ENCODE peak calls at places on chromosome 18, in six cellular contexts. Y is NCI-H774; U is effector memory CD4-positive, alpha-beta T cell; O is endodermal cell; G is HTR-8/SVneo; M is stimulated activated CD8-positive, alpha-beta memory T cell treated with anti-CD3 and anti-CD28 coated beads, Interleukin-15, amount 100 ng/mL, for 1 hour. W is an unnamed sample.

GRCh38 chr18:8847900-8848299 is 142.5 kb downstream of the MTCL1 start:
- DNase-seq in Y (no peak), U (no peak), O (no peak), G (no peak), M (no peak), W (no peak)

GRCh38 chr18:37741012-37741586 is 175.5 kb upstream of the CELF4 start:
- DNase-seq in Y (no peak), U (no peak), O (no peak), G (no peak), M (no peak), W (no peak)

GRCh38 chr18:58887613-58887963 is 22.9 kb downstream of the ZNF532 start:
- DNase-seq in Y (no peak), U (no peak), O (peak), G (peak), M (no peak), W (peak)

GRCh38 chr18:26547302-26548143 is 830 bp downstream of the KCTD1 start:
- DNase-seq in Y (no peak), U (peak), O (peak), G (no peak), M (peak), W (peak)

GRCh38 chr18:58046087-58046793 is 2.2 kb downstream of the NEDD4L start:
- DNase-seq in Y (no peak), U (no peak), O (peak), G (no peak), M (no peak), W (no peak)

GRCh38 chr18:67379991-67380390 is 136.5 kb downstream of the DSEL start:
- DNase-seq in Y (no peak), U (no peak), O (no peak), G (no peak), M (no peak), W (no peak)

GRCh38 chr18:23772327-23772920 is 83.2 kb downstream of the LAMA3 start:
- DNase-seq in Y (no peak), U (no peak), O (no peak), G (no peak), M (no peak), W (no peak)

GRCh38 chr18:74389161-74389927 is 67.8 kb downstream of the DIPK1C start:
- DNase-seq in Y (no peak), U (no peak), O (no peak), G (no peak), M (no peak), W (no peak)

GRCh38 chr18:70288851-70289328 is at the start of gene SOCS6:
- DNase-seq in Y (peak), U (no peak), O (peak), G (no peak), M (no peak), W (peak)

GRCh38 chr18:70337139-70337972 is 48.5 kb downstream of the SOCS6 start:
- DNase-seq in Y (no peak), U (no peak), O (peak), G (peak), M (no peak), W (no peak)

GRCh38 chr18:9731380-9731779 is 23.3 kb downstream of the RAB31 start:
- DNase-seq in Y (no peak), U (no peak), O (peak), G (no peak), M (no peak), W (no peak)

GRCh38 chr18:45775241-45775676 is 50.2 kb upstream of the SIGLEC15 start:
- DNase-seq in Y (no peak), U (no peak), O (peak), G (no peak), M (peak), W (peak)

W was measured in germinal center.